ENCODE peak calls at places on chromosome 20, in six cellular contexts. K is GM12891, A is HepG2, N is K562, C is H1, J is GM12878. U is an unnamed sample.
A peak's percentile ranks its signal among the peaks of the same experiment; 100 is the strongest.

GRCh38 chr20:16542477-16542876 is 30.8 kb downstream of the KIF16B start:
- DNase-seq in J (no peak), C (no peak), N (no peak), K (no peak), A (no peak), U (no peak)

GRCh38 chr20:14449323-14449722 is 111.9 kb upstream of the FLRT3 start:
- DNase-seq in N (no peak), J (no peak), K (no peak), C (no peak), A (no peak), U (no peak)

GRCh38 chr20:16485406-16485805 is 87.8 kb downstream of the KIF16B start:
- DNase-seq in N (no peak), A (no peak), K (no peak), J (no peak), C (no peak), U (no peak)

GRCh38 chr20:53069121-53069520 is 97.0 kb downstream of the TSHZ2 start:
- DNase-seq in A (no peak), C (no peak), N (no peak), J (no peak), K (no peak), U (no peak)

GRCh38 chr20:60056345-60057122 is 98.3 kb downstream of the CDH26 start:
- DNase-seq in K (no peak), A (no peak), J (no peak), C (no peak), N (no peak), U (no peak)

GRCh38 chr20:1171461-1172093 is 13.2 kb downstream of the TMEM74B start:
- DNase-seq in C (peak; percentile 84), A (peak; percentile 42), K (no peak), N (peak; percentile 77), J (no peak), U (no peak)

GRCh38 chr20:58975353-58975752 is 5.7 kb upstream of the NELFCD start:
- DNase-seq in K (no peak), N (no peak), C (no peak), J (no peak), A (no peak), U (no peak)

GRCh38 chr20:59122377-59122932 is 41.2 kb upstream of the ZNF831 start:
- DNase-seq in C (no peak), A (no peak), K (no peak), N (no peak), J (no peak), U (no peak)

GRCh38 chr20:53568351-53568750 is 25.3 kb downstream of the ZNF217 start:
- DNase-seq in J (no peak), A (no peak), C (no peak), N (no peak), K (no peak), U (no peak)

GRCh38 chr20:34104059-34104458 is 8.0 kb downstream of the EIF2S2 start:
- DNase-seq in J (no peak), C (no peak), N (no peak), A (no peak), K (no peak), U (no peak)

GRCh38 chr20:45052698-45053440 is 48.1 kb downstream of the KCNS1 start:
- DNase-seq in J (peak; percentile 55), N (no peak), C (no peak), K (peak; percentile 26), A (no peak), U (peak; percentile 14)
- TF ChIP-seq TAF1 in J (no peak), N (no peak), C (no peak), K (no peak), A (no peak), U (no peak)

DNA sequence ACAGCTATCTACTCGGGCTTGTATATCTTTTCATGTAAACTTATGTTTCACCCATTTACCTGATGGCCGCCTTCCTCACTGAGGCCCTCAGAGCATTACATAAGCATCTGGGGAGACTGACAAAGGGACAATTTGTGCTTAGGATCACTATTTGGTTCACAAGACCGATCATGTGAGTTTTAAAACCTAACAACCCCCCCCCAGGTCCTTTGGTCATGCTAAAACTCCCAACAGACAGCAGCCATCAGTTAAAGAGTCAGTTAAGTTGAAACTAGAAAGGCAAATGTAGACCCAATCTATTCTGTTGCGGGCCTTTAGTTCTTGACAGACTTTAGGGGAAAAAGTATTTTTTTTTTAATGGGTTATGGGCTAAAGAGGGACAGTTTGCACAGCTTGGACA is 205.0 kb upstream of the RNF24 start:
- DNase-seq in N (no peak), K (no peak), J (no peak), A (no peak), C (no peak), U (no peak)
- TF ChIP-seq POLR2AphosphoS5 in N (no peak), K (no peak), J (no peak), A (no peak), C (no peak), U (no peak)

GRCh38 chr20:3045042-3045815 is 623 bp upstream of the MRPS26 start:
- DNase-seq in N (peak; percentile 85), J (no peak), C (no peak), A (no peak), K (peak; percentile 66), U (peak; percentile 66)
- TF ChIP-seq POLR2A in N (no peak), J (no peak), C (no peak), A (no peak), K (peak; percentile 25), U (no peak)

GRCh38 chr20:63830821-63831593 is at the start of gene ZBTB46:
- DNase-seq in C (no peak), N (peak; percentile 77), K (peak; percentile 95), J (no peak), A (no peak), U (peak; percentile 94)
- TF ChIP-seq TAF1 in C (no peak), N (no peak), K (no peak), J (no peak), A (no peak), U (no peak)

GRCh38 chr20:18496740-18497592 is at the start of gene RBBP9:
- DNase-seq in J (peak; percentile 31), C (peak; percentile 90), K (peak; percentile 79), N (peak; percentile 82), A (peak; percentile 84), U (peak; percentile 77)
- TF ChIP-seq POLR2AphosphoS5 in J (peak; percentile 28), C (peak; percentile 84), K (peak; percentile 31), N (no peak), A (peak; percentile 99), U (no peak)

DNA sequence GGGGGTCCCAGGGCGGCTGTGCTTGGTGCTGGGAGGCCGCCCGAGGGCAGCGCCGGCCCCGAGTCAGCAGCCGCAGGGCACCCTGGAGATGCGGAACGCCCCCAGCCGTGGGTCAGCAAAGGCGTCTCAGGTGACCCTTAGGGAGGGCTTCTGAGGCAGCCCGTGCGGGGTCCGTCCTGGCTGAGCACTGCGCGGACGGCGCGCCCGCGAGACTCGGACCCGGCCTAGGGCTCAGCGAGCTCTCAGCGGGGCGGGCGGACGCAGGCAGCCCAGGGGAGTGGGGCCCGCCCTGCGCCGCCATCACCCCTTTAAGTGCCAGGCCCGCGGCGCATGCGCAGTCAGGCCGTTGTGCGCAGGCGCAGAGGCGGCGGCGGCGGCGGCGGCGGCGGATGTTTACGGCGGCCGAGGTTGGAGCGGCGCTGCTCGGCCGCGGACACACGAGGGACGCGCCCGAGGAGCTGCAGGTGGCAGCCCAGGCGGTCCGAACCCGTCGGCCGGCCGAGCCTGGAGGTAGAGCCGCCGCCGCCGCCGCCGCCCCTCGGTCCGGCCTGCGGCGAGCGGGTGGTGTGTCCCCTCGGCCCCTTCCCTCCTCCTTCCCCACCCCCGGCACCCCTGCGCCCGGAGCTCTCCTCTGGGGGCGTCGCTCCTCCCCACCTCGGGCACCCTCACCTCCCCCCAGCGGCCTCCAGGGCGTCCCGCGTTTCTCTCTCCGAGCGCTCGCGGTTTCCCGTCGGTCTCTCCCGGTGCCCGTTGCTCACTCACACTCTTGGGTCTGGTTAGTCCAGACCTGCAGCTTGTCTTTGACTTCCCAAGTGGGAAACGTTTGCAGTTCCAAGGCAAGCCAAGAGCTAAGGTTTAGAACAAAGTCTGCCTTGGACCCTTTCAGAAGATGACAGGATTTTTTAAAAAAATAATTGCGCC is at the start of gene PCMTD2:
- DNase-seq in J (peak; percentile 17), N (peak; percentile 91), A (peak; percentile 86), C (peak; percentile 90), K (peak; percentile 97), U (peak; percentile 96)
- TF ChIP-seq POLR2A in J (peak; percentile 84), N (peak; percentile 61), A (peak; percentile 75), C (no peak), K (no peak), U (peak; percentile 47)

GRCh38 chr20:6071162-6071695 is 17.4 kb upstream of the LRRN4 start:
- DNase-seq in A (no peak), N (no peak), C (no peak), J (no peak), K (no peak), U (no peak)

GRCh38 chr20:6074784-6075183 is 20.9 kb upstream of the LRRN4 start:
- DNase-seq in A (no peak), N (no peak), K (no peak), J (no peak), C (no peak), U (no peak)

GRCh38 chr20:6074145-6074561 is 20.3 kb upstream of the LRRN4 start:
- DNase-seq in K (no peak), N (peak; percentile 48), C (no peak), J (no peak), A (peak; percentile 88), U (no peak)

GRCh38 chr20:6079011-6079410 is 25.2 kb upstream of the LRRN4 start:
- DNase-seq in K (no peak), A (no peak), C (no peak), N (no peak), J (no peak), U (no peak)

DNA sequence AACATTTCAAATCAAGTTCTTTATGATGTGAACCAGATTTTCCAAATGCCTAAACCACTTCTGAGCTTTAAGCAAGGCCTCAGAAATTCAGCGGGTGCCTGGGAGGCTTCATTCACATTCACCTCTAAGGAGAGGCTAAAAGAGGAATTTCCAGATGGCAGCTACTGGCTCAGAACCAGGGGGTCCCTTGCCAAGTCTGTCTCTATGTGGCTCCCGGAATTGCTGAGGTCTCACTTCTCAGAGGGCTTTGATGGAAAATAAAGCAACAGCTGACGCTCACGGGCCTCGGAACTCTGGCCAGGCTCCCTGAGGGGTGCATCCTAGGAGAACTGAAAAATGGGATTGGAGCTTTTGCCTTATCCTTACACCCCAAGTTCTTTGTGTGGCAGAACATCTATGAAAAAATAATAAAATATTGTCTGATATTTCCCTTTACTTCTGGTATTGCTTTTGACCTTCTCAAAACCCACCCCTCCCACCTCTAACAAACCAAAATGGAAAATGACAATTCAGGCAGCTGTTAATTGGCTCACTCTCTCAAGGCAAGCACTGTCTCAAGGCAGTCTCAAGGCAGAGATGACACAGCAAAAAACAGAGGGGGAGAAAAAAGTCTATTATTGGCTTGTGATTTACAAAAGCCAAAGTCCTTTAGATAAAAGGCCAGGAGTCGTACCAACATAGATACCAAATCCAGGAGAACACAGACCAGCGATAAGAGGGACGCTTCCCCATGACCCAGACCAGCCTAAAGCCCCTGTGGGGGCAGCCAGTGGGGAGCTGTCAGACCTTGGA is 21.8 kb upstream of the LRRN4 start:
- DNase-seq in K (no peak), C (no peak), N (peak; percentile 45), J (no peak), A (no peak), U (no peak)
- TF ChIP-seq TAF1 in K (no peak), C (no peak), N (no peak), J (no peak), A (no peak), U (no peak)

GRCh38 chr20:49119972-49120371 is 68.2 kb downstream of the STAU1 start:
- DNase-seq in K (no peak), C (no peak), A (no peak), J (no peak), N (no peak), U (no peak)

GRCh38 chr20:49118307-49118706 is 69.8 kb downstream of the STAU1 start:
- DNase-seq in A (no peak), C (no peak), N (no peak), K (no peak), J (no peak), U (no peak)

GRCh38 chr20:49123982-49124381 is 64.2 kb downstream of the STAU1 start:
- DNase-seq in K (no peak), C (no peak), N (no peak), A (no peak), J (no peak), U (no peak)

GRCh38 chr20:49122920-49123319 is 65.2 kb downstream of the STAU1 start:
- DNase-seq in C (no peak), K (no peak), N (no peak), J (no peak), A (no peak), U (no peak)
- TF ChIP-seq POLR2AphosphoS5 in C (no peak), K (no peak), N (no peak), J (no peak), A (no peak), U (no peak)

U was measured in GM12892.